ENCODE peak calls at places on chromosomes 11 and 22, in ten cellular contexts. V is HAP-1; R is KBM-7; F is posterior cingulate gyrus; L is Daoy; J is activated T-cell treated with anti-CD3 and anti-CD28 coated beads, Interleukin-2, amount 50 U/mL, for 48 hours; W is activated CD4-positive, alpha-beta T cell treated with anti-CD3 and anti-CD28 coated beads, Interleukin-2, amount 10 ng/mL, durations not matched to agents 7 days and 5 days; E is activated CD4-positive, CD25-positive, alpha-beta regulatory T cell; O is activated CD8-positive, alpha-beta memory T cell treated with anti-CD3 and anti-CD28 coated beads, Interleukin-2, amount 50 U/mL, for 48 hours; B is Peyer's patch. X is an unnamed sample.

GRCh38 chr22:50507421-50507990 is at the start of gene LMF2:
- DNase-seq in E (peak; percentile 100), V (peak; percentile 77), R (peak; percentile 57), B (peak; percentile 90), F (peak; percentile 86), L (no peak), J (peak; percentile 98), W (peak; percentile 91), O (peak; percentile 96), X (no peak)

GRCh38 chr11:73812234-73812633 is 24.6 kb downstream of the MRPL48 start:
- DNase-seq in B (no peak), L (no peak), W (no peak), J (no peak), F (no peak), R (no peak), V (no peak), E (no peak), O (no peak), X (no peak)

GRCh38 chr11:114256176-114256897 is 39.9 kb upstream of the NNMT start:
- DNase-seq in E (no peak), L (no peak), O (no peak), W (no peak), B (no peak), R (no peak), F (no peak), J (no peak), V (no peak), X (no peak)

GRCh38 chr11:43942651-43943356 is 367 bp downstream of the C11orf96 start:
- DNase-seq in V (no peak), R (peak; percentile 49), B (no peak), J (peak; percentile 54), O (peak; percentile 61), F (peak; percentile 33), E (no peak), L (peak; percentile 52), W (no peak), X (no peak)

GRCh38 chr22:24950272-24950902 is 2.1 kb upstream of the KIAA1671 start:
- DNase-seq in V (peak; percentile 16), L (peak; percentile 41), W (no peak), F (no peak), E (no peak), B (no peak), R (no peak), J (no peak), O (no peak), X (no peak)

GRCh38 chr11:106670069-106670468 is 348.2 kb downstream of the GUCY1A2 start:
- DNase-seq in R (no peak), E (no peak), J (no peak), W (no peak), O (no peak), L (peak; percentile 35), F (no peak), B (no peak), V (no peak), X (no peak)

GRCh38 chr11:9459573-9460321 is 1.1 kb upstream of the ZNF143 start:
- DNase-seq in V (peak; percentile 35), F (no peak), O (peak; percentile 58), R (peak; percentile 55), E (no peak), B (peak; percentile 43), J (peak; percentile 55), L (peak; percentile 22), W (peak; percentile 41), X (no peak)

GRCh38 chr11:18705651-18706281 is 7.2 kb downstream of the TMEM86A start:
- DNase-seq in W (no peak), V (no peak), L (no peak), B (peak; percentile 21), E (no peak), F (no peak), R (no peak), O (no peak), J (peak; percentile 42), X (no peak)

GRCh38 chr11:62647609-62648005 is 1.2 kb upstream of the GANAB start:
- DNase-seq in W (no peak), F (no peak), V (no peak), B (no peak), E (no peak), O (no peak), R (no peak), J (no peak), L (no peak), X (no peak)

GRCh38 chr11:27390959-27391326 is 27.9 kb upstream of the CCDC34 start:
- DNase-seq in O (no peak), W (no peak), F (no peak), J (no peak), V (no peak), E (no peak), B (no peak), R (no peak), L (no peak), X (no peak)

GRCh38 chr22:35384973-35385588 is 4.2 kb downstream of the HMOX1 start:
- DNase-seq in W (no peak), R (no peak), O (no peak), F (no peak), B (no peak), L (no peak), V (no peak), J (no peak), E (no peak), X (no peak)

GRCh38 chr22:35838849-35839646 is 121.4 kb downstream of the APOL5 start:
- DNase-seq in W (no peak), R (peak; percentile 35), F (no peak), V (peak; percentile 37), B (no peak), L (peak; percentile 62), J (no peak), E (no peak), O (no peak), X (no peak)

GRCh38 chr22:44159230-44159629 is 21.5 kb upstream of the PARVG start:
- DNase-seq in F (no peak), W (no peak), R (peak; percentile 16), O (no peak), J (no peak), V (no peak), L (no peak), B (no peak), E (no peak), X (no peak)

GRCh38 chr11:61028135-61028729 is 56.8 kb downstream of the CD6 start:
- DNase-seq in B (peak; percentile 80), R (peak; percentile 78), O (peak; percentile 78), E (peak; percentile 19), J (peak; percentile 82), F (no peak), L (peak; percentile 46), V (no peak), W (peak; percentile 58), X (no peak)

GRCh38 chr11:43245471-43245870 is 66.3 kb upstream of the API5 start:
- DNase-seq in L (no peak), J (no peak), V (no peak), R (no peak), F (no peak), B (no peak), O (no peak), E (no peak), W (no peak), X (no peak)

GRCh38 chr11:86446163-86446923 is 71.7 kb downstream of the CCDC81 start:
- DNase-seq in O (no peak), L (no peak), E (no peak), V (no peak), B (no peak), W (no peak), F (no peak), J (no peak), R (no peak), X (no peak)

GRCh38 chr11:47330002-47330911 is 22.2 kb downstream of the MYBPC3 start:
- DNase-seq in F (no peak), R (no peak), E (no peak), B (no peak), V (no peak), L (no peak), J (no peak), W (no peak), O (no peak), X (no peak)

GRCh38 chr11:123137496-123138270 is 57.4 kb downstream of the CLMP start:
- DNase-seq in R (no peak), E (no peak), O (no peak), J (no peak), W (no peak), L (peak; percentile 61), V (no peak), B (peak; percentile 24), F (peak; percentile 16), X (peak; percentile 21)

GRCh38 chr11:16793511-16793910 is 55.1 kb downstream of the C11orf58 start:
- DNase-seq in L (no peak), O (no peak), R (no peak), J (no peak), V (no peak), B (no peak), F (no peak), E (no peak), W (no peak), X (no peak)

GRCh38 chr11:29343465-29344333 is 673.1 kb downstream of the KCNA4 start:
- DNase-seq in F (peak; percentile 67), O (peak; percentile 64), W (peak; percentile 29), L (peak; percentile 62), J (peak; percentile 49), E (no peak), V (peak; percentile 46), R (peak; percentile 66), B (no peak), X (peak; percentile 22)

GRCh38 chr11:118006153-118006534 is 19.9 kb downstream of the IL10RA start:
- DNase-seq in F (no peak), J (peak; percentile 23), E (no peak), R (no peak), O (no peak), V (no peak), L (no peak), B (no peak), W (no peak), X (no peak)

GRCh38 chr11:14774738-14775137 is 117.3 kb downstream of the CYP2R1 start:
- DNase-seq in V (no peak), F (no peak), J (no peak), E (no peak), B (no peak), O (no peak), W (no peak), L (no peak), R (no peak), X (no peak)

GRCh38 chr11:87114093-87114492 is 76.4 kb downstream of the TMEM135 start:
- DNase-seq in F (no peak), W (no peak), L (no peak), E (no peak), O (no peak), J (no peak), V (no peak), B (no peak), R (no peak), X (no peak)

GRCh38 chr11:134821422-134821821 is 409.4 kb upstream of the B3GAT1 start:
- DNase-seq in L (no peak), O (no peak), V (no peak), R (no peak), E (no peak), F (no peak), B (no peak), W (no peak), J (no peak), X (no peak)

GRCh38 chr11:2590951-2591754 is 108.6 kb downstream of the KCNQ1OT1 start:
- DNase-seq in B (no peak), W (no peak), R (no peak), O (no peak), L (peak; percentile 3), E (no peak), V (no peak), F (peak; percentile 92), J (no peak), X (no peak)

GRCh38 chr11:65468874-65469333 is 29.9 kb upstream of the MALAT1 start:
- DNase-seq in V (no peak), E (peak; percentile 17), F (peak; percentile 39), L (peak; percentile 58), J (peak; percentile 76), O (no peak), W (peak; percentile 67), B (peak; percentile 79), R (peak; percentile 79), X (peak; percentile 52)

GRCh38 chr22:37229012-37229804 is 14.9 kb downstream of the RAC2 start:
- DNase-seq in O (peak; percentile 78), W (peak; percentile 51), R (no peak), E (no peak), L (peak; percentile 75), V (no peak), J (peak; percentile 69), B (peak; percentile 46), F (no peak), X (no peak)